ENCODE peak calls at places on chromosomes 12 and 14, in ten cellular contexts. One of them, this sample, is unnamed.

GRCh38 chr14:103846569-103847438 is 571 bp downstream of the PPP1R13B start:
- DNase-seq in transverse colon: peak; percentile 52
- DNase-seq in neural progenitor cell: peak; percentile 63
- DNase-seq in fibroblast of the aortic adventitia: peak; percentile 19
- DNase-seq in uterus: no peak
- DNase-seq in GM10248: peak; percentile 47
- DNase-seq in B cell: no peak
- DNase-seq in epithelial cell of proximal tubule: no peak
- DNase-seq in CD8-positive, alpha-beta T cell: no peak
- DNase-seq in GM13977: peak; percentile 69
- DNase-seq in this sample: peak; percentile 55

GRCh38 chr12:113403435-113404415 is at the start of gene SDS:
- DNase-seq in transverse colon: peak; percentile 45
- DNase-seq in neural progenitor cell: no peak
- DNase-seq in fibroblast of the aortic adventitia: peak; percentile 79
- DNase-seq in uterus: no peak
- DNase-seq in GM10248: no peak
- DNase-seq in B cell: no peak
- DNase-seq in epithelial cell of proximal tubule: no peak
- DNase-seq in CD8-positive, alpha-beta T cell: no peak
- DNase-seq in GM13977: no peak
- DNase-seq in this sample: no peak

GRCh38 chr12:70487440-70487839 is 121.3 kb downstream of the KCNMB4 start:
- DNase-seq in transverse colon: no peak
- DNase-seq in neural progenitor cell: no peak
- DNase-seq in fibroblast of the aortic adventitia: no peak
- DNase-seq in uterus: no peak
- DNase-seq in GM10248: no peak
- DNase-seq in B cell: peak; percentile 15
- DNase-seq in epithelial cell of proximal tubule: no peak
- DNase-seq in CD8-positive, alpha-beta T cell: no peak
- DNase-seq in GM13977: no peak
- DNase-seq in this sample: no peak

GRCh38 chr12:54364413-54364812 is at the start of gene GPR84:
- DNase-seq in transverse colon: no peak
- DNase-seq in neural progenitor cell: no peak
- DNase-seq in fibroblast of the aortic adventitia: no peak
- DNase-seq in uterus: no peak
- DNase-seq in GM10248: no peak
- DNase-seq in B cell: no peak
- DNase-seq in epithelial cell of proximal tubule: no peak
- DNase-seq in CD8-positive, alpha-beta T cell: no peak
- DNase-seq in GM13977: no peak
- DNase-seq in this sample: no peak

GRCh38 chr14:60563113-60563512 is 54.2 kb downstream of the SIX6 start:
- DNase-seq in transverse colon: no peak
- DNase-seq in neural progenitor cell: no peak
- DNase-seq in fibroblast of the aortic adventitia: peak; percentile 97
- DNase-seq in uterus: no peak
- DNase-seq in GM10248: no peak
- DNase-seq in B cell: no peak
- DNase-seq in epithelial cell of proximal tubule: no peak
- DNase-seq in CD8-positive, alpha-beta T cell: no peak
- DNase-seq in GM13977: no peak
- DNase-seq in this sample: no peak

GRCh38 chr14:54120260-54120659 is 163.6 kb upstream of the BMP4 start:
- DNase-seq in transverse colon: no peak
- DNase-seq in neural progenitor cell: no peak
- DNase-seq in fibroblast of the aortic adventitia: no peak
- DNase-seq in uterus: no peak
- DNase-seq in GM10248: no peak
- DNase-seq in B cell: no peak
- DNase-seq in epithelial cell of proximal tubule: no peak
- DNase-seq in CD8-positive, alpha-beta T cell: no peak
- DNase-seq in GM13977: no peak
- DNase-seq in this sample: no peak

GRCh38 chr12:97939141-97939540 is 476.5 kb downstream of the RMST start:
- DNase-seq in transverse colon: no peak
- DNase-seq in neural progenitor cell: no peak
- DNase-seq in fibroblast of the aortic adventitia: no peak
- DNase-seq in uterus: no peak
- DNase-seq in GM10248: no peak
- DNase-seq in B cell: no peak
- DNase-seq in epithelial cell of proximal tubule: no peak
- DNase-seq in CD8-positive, alpha-beta T cell: no peak
- DNase-seq in GM13977: no peak
- DNase-seq in this sample: no peak

GRCh38 chr12:112005419-112006395 is 7.3 kb downstream of the TMEM116 start:
- DNase-seq in transverse colon: peak; percentile 67
- DNase-seq in neural progenitor cell: peak; percentile 35
- DNase-seq in fibroblast of the aortic adventitia: peak; percentile 18
- DNase-seq in uterus: no peak
- DNase-seq in GM10248: no peak
- DNase-seq in B cell: no peak
- DNase-seq in epithelial cell of proximal tubule: no peak
- DNase-seq in CD8-positive, alpha-beta T cell: no peak
- DNase-seq in GM13977: no peak
- DNase-seq in this sample: no peak

GRCh38 chr12:57171668-57172067 is 24.2 kb upstream of the LRP1-AS start:
- DNase-seq in transverse colon: no peak
- DNase-seq in neural progenitor cell: no peak
- DNase-seq in fibroblast of the aortic adventitia: peak; percentile 87
- DNase-seq in uterus: peak; percentile 74
- DNase-seq in GM10248: no peak
- DNase-seq in B cell: no peak
- DNase-seq in epithelial cell of proximal tubule: no peak
- DNase-seq in CD8-positive, alpha-beta T cell: no peak
- DNase-seq in GM13977: no peak
- DNase-seq in this sample: no peak

GRCh38 chr12:57173683-57174082 is 26.3 kb upstream of the LRP1-AS start:
- DNase-seq in transverse colon: no peak
- DNase-seq in neural progenitor cell: no peak
- DNase-seq in fibroblast of the aortic adventitia: no peak
- DNase-seq in uterus: no peak
- DNase-seq in GM10248: no peak
- DNase-seq in B cell: no peak
- DNase-seq in epithelial cell of proximal tubule: no peak
- DNase-seq in CD8-positive, alpha-beta T cell: no peak
- DNase-seq in GM13977: no peak
- DNase-seq in this sample: no peak

GRCh38 chr12:57170408-57170807 is 23.0 kb upstream of the LRP1-AS start:
- DNase-seq in transverse colon: no peak
- DNase-seq in neural progenitor cell: no peak
- DNase-seq in fibroblast of the aortic adventitia: no peak
- DNase-seq in uterus: no peak
- DNase-seq in GM10248: no peak
- DNase-seq in B cell: no peak
- DNase-seq in epithelial cell of proximal tubule: no peak
- DNase-seq in CD8-positive, alpha-beta T cell: no peak
- DNase-seq in GM13977: no peak
- DNase-seq in this sample: no peak

GRCh38 chr12:57175428-57176138 is 28.2 kb upstream of the LRP1-AS start:
- DNase-seq in transverse colon: peak; percentile 86
- DNase-seq in neural progenitor cell: peak; percentile 85
- DNase-seq in fibroblast of the aortic adventitia: peak; percentile 84
- DNase-seq in uterus: peak; percentile 88
- DNase-seq in GM10248: peak; percentile 77
- DNase-seq in B cell: peak; percentile 39
- DNase-seq in epithelial cell of proximal tubule: no peak
- DNase-seq in CD8-positive, alpha-beta T cell: peak; percentile 11
- DNase-seq in GM13977: no peak
- DNase-seq in this sample: peak; percentile 46

DNA sequence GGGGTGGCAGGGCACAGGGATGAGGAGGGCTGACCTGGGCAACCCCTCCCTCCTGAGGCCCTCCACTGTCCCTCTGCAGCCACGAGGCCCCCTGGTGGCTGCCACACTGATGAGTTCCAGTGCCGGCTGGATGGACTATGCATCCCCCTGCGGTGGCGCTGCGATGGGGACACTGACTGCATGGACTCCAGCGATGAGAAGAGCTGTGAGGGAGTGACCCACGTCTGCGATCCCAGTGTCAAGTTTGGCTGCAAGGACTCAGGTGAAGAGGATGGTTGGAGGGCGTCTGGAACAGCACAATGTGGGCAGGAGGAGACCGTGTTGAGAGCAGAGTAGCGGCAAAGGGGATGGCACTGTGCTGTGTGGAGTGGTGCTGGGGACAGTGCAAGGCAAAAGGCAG is 25.7 kb upstream of the LRP1-AS start:
- DNase-seq in transverse colon: no peak
- DNase-seq in neural progenitor cell: peak; percentile 71
- DNase-seq in fibroblast of the aortic adventitia: no peak
- DNase-seq in uterus: no peak
- DNase-seq in GM10248: peak; percentile 59
- DNase-seq in B cell: peak; percentile 30
- DNase-seq in epithelial cell of proximal tubule: no peak
- DNase-seq in CD8-positive, alpha-beta T cell: no peak
- DNase-seq in GM13977: peak; percentile 65
- DNase-seq in this sample: no peak
- TF ChIP-seq CTCF in transverse colon: peak; percentile 56
- TF ChIP-seq CTCF in neural progenitor cell: peak; percentile 65
- TF ChIP-seq CTCF in fibroblast of the aortic adventitia: peak; percentile 56
- TF ChIP-seq CTCF in uterus: peak; percentile 44
- TF ChIP-seq CTCF in GM10248: peak; percentile 67
- TF ChIP-seq CTCF in B cell: peak; percentile 40
- TF ChIP-seq CTCF in epithelial cell of proximal tubule: peak; percentile 72
- TF ChIP-seq CTCF in CD8-positive, alpha-beta T cell: peak; percentile 37
- TF ChIP-seq CTCF in GM13977: peak; percentile 75
- TF ChIP-seq CTCF in this sample: peak; percentile 26

GRCh38 chr12:107329569-107330324 is 236.4 kb upstream of the CRY1 start:
- DNase-seq in transverse colon: no peak
- DNase-seq in neural progenitor cell: no peak
- DNase-seq in fibroblast of the aortic adventitia: peak; percentile 63
- DNase-seq in uterus: no peak
- DNase-seq in GM10248: no peak
- DNase-seq in B cell: no peak
- DNase-seq in epithelial cell of proximal tubule: no peak
- DNase-seq in CD8-positive, alpha-beta T cell: no peak
- DNase-seq in GM13977: no peak
- DNase-seq in this sample: no peak
- TF ChIP-seq CTCF in transverse colon: no peak
- TF ChIP-seq CTCF in neural progenitor cell: no peak
- TF ChIP-seq CTCF in fibroblast of the aortic adventitia: no peak
- TF ChIP-seq CTCF in uterus: no peak
- TF ChIP-seq CTCF in GM10248: no peak
- TF ChIP-seq CTCF in B cell: no peak
- TF ChIP-seq CTCF in epithelial cell of proximal tubule: no peak
- TF ChIP-seq CTCF in CD8-positive, alpha-beta T cell: no peak
- TF ChIP-seq CTCF in GM13977: no peak
- TF ChIP-seq CTCF in this sample: no peak

DNA sequence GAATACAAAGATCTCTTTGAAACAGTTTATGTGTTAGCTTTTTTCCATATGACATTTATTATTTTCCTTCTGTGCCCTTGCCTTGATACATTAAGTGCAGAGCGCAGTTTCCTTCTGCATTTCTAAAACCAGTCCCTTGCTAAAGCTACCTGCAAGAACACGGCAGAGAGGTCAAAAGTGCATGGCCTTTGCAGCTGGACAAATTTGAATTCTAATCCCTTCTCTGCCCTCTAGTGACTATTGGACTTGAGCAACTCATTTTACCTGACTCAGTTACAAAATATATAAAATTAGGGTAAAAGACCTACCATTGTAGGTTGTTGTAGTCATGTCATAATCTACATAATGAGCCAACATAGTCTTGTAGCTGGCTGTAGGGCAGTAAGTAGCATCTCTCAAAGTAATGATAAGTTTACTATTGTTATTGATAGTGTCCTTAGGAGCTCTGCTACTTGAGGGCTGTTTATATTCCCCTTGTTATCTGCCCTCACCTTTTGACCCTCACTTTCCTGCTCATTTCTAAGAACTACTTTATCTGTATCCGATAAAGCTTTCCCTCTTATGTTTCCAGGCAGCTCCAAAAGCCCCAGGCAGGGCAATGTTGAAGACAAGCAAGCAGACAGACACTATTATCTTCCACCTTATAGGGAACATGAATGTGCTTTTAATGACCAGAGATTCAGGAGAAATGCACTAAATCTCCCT is 120.0 kb upstream of the PDZRN4 start:
- DNase-seq in transverse colon: no peak
- DNase-seq in neural progenitor cell: no peak
- DNase-seq in fibroblast of the aortic adventitia: no peak
- DNase-seq in uterus: no peak
- DNase-seq in GM10248: no peak
- DNase-seq in B cell: no peak
- DNase-seq in epithelial cell of proximal tubule: no peak
- DNase-seq in CD8-positive, alpha-beta T cell: no peak
- DNase-seq in GM13977: no peak
- DNase-seq in this sample: no peak
- TF ChIP-seq CTCF in transverse colon: no peak
- TF ChIP-seq CTCF in neural progenitor cell: no peak
- TF ChIP-seq CTCF in fibroblast of the aortic adventitia: no peak
- TF ChIP-seq CTCF in uterus: no peak
- TF ChIP-seq CTCF in GM10248: no peak
- TF ChIP-seq CTCF in B cell: no peak
- TF ChIP-seq CTCF in epithelial cell of proximal tubule: peak; percentile 15
- TF ChIP-seq CTCF in CD8-positive, alpha-beta T cell: no peak
- TF ChIP-seq CTCF in GM13977: no peak
- TF ChIP-seq CTCF in this sample: no peak

GRCh38 chr14:52014601-52015267 is 25.4 kb downstream of the RTRAF start:
- DNase-seq in transverse colon: no peak
- DNase-seq in neural progenitor cell: no peak
- DNase-seq in fibroblast of the aortic adventitia: no peak
- DNase-seq in uterus: no peak
- DNase-seq in GM10248: no peak
- DNase-seq in B cell: no peak
- DNase-seq in epithelial cell of proximal tubule: no peak
- DNase-seq in CD8-positive, alpha-beta T cell: no peak
- DNase-seq in GM13977: no peak
- DNase-seq in this sample: no peak

GRCh38 chr14:52012635-52013034 is 23.3 kb downstream of the RTRAF start:
- DNase-seq in transverse colon: no peak
- DNase-seq in neural progenitor cell: no peak
- DNase-seq in fibroblast of the aortic adventitia: peak; percentile 74
- DNase-seq in uterus: peak; percentile 76
- DNase-seq in GM10248: no peak
- DNase-seq in B cell: no peak
- DNase-seq in epithelial cell of proximal tubule: no peak
- DNase-seq in CD8-positive, alpha-beta T cell: no peak
- DNase-seq in GM13977: no peak
- DNase-seq in this sample: no peak

GRCh38 chr14:52013984-52014600 is 24.7 kb downstream of the RTRAF start:
- DNase-seq in transverse colon: no peak
- DNase-seq in neural progenitor cell: peak; percentile 33
- DNase-seq in fibroblast of the aortic adventitia: no peak
- DNase-seq in uterus: no peak
- DNase-seq in GM10248: no peak
- DNase-seq in B cell: no peak
- DNase-seq in epithelial cell of proximal tubule: no peak
- DNase-seq in CD8-positive, alpha-beta T cell: no peak
- DNase-seq in GM13977: no peak
- DNase-seq in this sample: no peak

GRCh38 chr14:52018252-52018651 is 28.9 kb downstream of the RTRAF start:
- DNase-seq in transverse colon: peak; percentile 73
- DNase-seq in neural progenitor cell: no peak
- DNase-seq in fibroblast of the aortic adventitia: peak; percentile 39
- DNase-seq in uterus: no peak
- DNase-seq in GM10248: no peak
- DNase-seq in B cell: no peak
- DNase-seq in epithelial cell of proximal tubule: no peak
- DNase-seq in CD8-positive, alpha-beta T cell: no peak
- DNase-seq in GM13977: no peak
- DNase-seq in this sample: no peak

DNA sequence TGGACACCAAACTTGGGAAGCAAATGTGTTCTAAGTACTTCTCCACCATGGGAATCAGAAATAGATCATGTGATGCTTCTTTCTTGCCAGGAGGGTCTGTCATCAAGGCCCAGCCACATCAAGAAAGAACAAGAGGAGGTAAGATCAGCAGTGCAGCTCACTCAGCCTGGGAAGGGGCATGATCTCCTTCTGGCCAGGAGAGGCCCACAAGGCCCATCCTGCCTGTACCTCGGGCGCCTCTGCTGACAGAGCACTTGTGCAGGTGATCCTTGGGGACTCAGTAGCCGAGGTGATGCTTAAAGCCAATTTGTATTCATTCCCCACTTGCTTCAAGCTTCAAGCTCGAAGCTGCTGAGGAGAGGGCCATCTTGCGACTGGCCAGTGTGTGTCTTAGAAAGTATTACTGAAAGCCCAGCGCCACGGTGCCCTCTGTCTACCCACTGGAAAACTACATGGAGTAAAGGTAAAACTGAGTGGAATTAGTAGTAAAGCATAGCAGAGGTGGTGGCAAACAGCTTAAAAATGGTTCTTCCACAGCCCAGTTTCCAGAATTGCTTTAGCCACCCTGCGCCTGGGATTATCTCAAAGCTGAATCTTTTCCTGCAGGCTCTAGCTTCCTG is 26.2 kb downstream of the RTRAF start:
- DNase-seq in transverse colon: no peak
- DNase-seq in neural progenitor cell: peak; percentile 60
- DNase-seq in fibroblast of the aortic adventitia: no peak
- DNase-seq in uterus: no peak
- DNase-seq in GM10248: no peak
- DNase-seq in B cell: no peak
- DNase-seq in epithelial cell of proximal tubule: no peak
- DNase-seq in CD8-positive, alpha-beta T cell: no peak
- DNase-seq in GM13977: no peak
- DNase-seq in this sample: no peak
- TF ChIP-seq CTCF in transverse colon: no peak
- TF ChIP-seq CTCF in neural progenitor cell: peak; percentile 58
- TF ChIP-seq CTCF in fibroblast of the aortic adventitia: peak; percentile 48
- TF ChIP-seq CTCF in uterus: peak; percentile 15
- TF ChIP-seq CTCF in GM10248: peak; percentile 9
- TF ChIP-seq CTCF in B cell: no peak
- TF ChIP-seq CTCF in epithelial cell of proximal tubule: peak; percentile 64
- TF ChIP-seq CTCF in CD8-positive, alpha-beta T cell: no peak
- TF ChIP-seq CTCF in GM13977: peak; percentile 7
- TF ChIP-seq CTCF in this sample: no peak

This sample was measured in mesothelial cell of epicardium.